ENCODE peak calls at places on chromosomes 5 and 9, in ten cellular contexts. B is HCT116; W is HepG2; L is sigmoid colon; X is left ventricle myocardium inferior; V is CD4-positive, alpha-beta T cell; E is NB4; F is progenitor cell of endocrine pancreas; C is bronchial epithelial cell; Q is breast epithelium. A is an unnamed sample.

GRCh38 chr5:172789687-172790495 is 18.9 kb upstream of the DUSP1 start:
- DNase-seq in X (no peak), F (no peak), E (no peak), Q (no peak), B (no peak), V (no peak), W (no peak), L (peak), C (no peak), A (no peak)

GRCh38 chr5:162372265-162372664 is 304.7 kb downstream of the GABRG2 start:
- DNase-seq in F (no peak), V (no peak), Q (no peak), W (no peak), E (no peak), B (no peak), X (no peak), L (no peak), C (no peak), A (no peak)

GRCh38 chr9:100674419-100675122 is 96.7 kb downstream of the CAVIN4 start:
- DNase-seq in X (no peak), Q (no peak), B (no peak), L (no peak), C (peak), E (no peak), V (no peak), F (no peak), W (no peak), A (no peak)

GRCh38 chr5:82106207-82106606 is 134.4 kb downstream of the ATG10 start:
- DNase-seq in L (no peak), C (peak), X (no peak), B (no peak), F (no peak), W (peak), E (peak), Q (no peak), V (no peak), A (no peak)

GRCh38 chr5:180090769-180091546 is 19.4 kb upstream of the RNF130 start:
- DNase-seq in X (no peak), C (peak), L (no peak), E (peak), W (peak), Q (no peak), B (peak), V (no peak), F (no peak), A (no peak)

GRCh38 chr9:96150324-96151023 is 151.5 kb downstream of the HSD17B3 start:
- DNase-seq in V (no peak), L (peak), W (no peak), B (no peak), C (no peak), E (peak), Q (no peak), X (no peak), F (no peak), A (no peak)

GRCh38 chr5:148898413-148899075 is 72.1 kb downstream of the ADRB2 start:
- DNase-seq in E (no peak), B (no peak), C (no peak), Q (no peak), V (no peak), X (no peak), W (no peak), F (no peak), L (no peak), A (no peak)

GRCh38 chr9:132776268-132776667 is 101.8 kb downstream of the AK8 start:
- DNase-seq in C (no peak), B (no peak), L (no peak), X (no peak), Q (no peak), V (no peak), F (no peak), W (no peak), E (no peak), A (no peak)

GRCh38 chr5:180178516-180179398 is 30.3 kb downstream of the RASGEF1C start:
- DNase-seq in C (no peak), Q (no peak), B (no peak), V (no peak), X (no peak), L (no peak), F (no peak), E (no peak), W (no peak), A (no peak)

GRCh38 chr9:123998970-123999621 is 12.5 kb upstream of the LHX2 start:
- DNase-seq in B (no peak), L (no peak), F (no peak), W (no peak), E (peak), X (no peak), Q (no peak), V (no peak), C (no peak), A (peak)

GRCh38 chr5:124923131-124923530 is 176.7 kb upstream of the ZNF608 start:
- DNase-seq in B (no peak), V (no peak), E (no peak), C (no peak), X (no peak), W (no peak), L (no peak), Q (no peak), F (no peak), A (no peak)

GRCh38 chr5:135443329-135443960 is 3.7 kb downstream of the DCANP1 start:
- DNase-seq in E (no peak), B (no peak), W (no peak), C (no peak), L (peak), X (no peak), F (no peak), V (no peak), Q (no peak), A (no peak)

GRCh38 chr5:155311721-155312120 is 298.2 kb downstream of the KIF4B start:
- DNase-seq in X (no peak), B (no peak), W (no peak), E (no peak), C (no peak), L (no peak), Q (no peak), V (no peak), F (no peak), A (no peak)

GRCh38 chr9:113516840-113517577 is 53.5 kb downstream of the RGS3 start:
- DNase-seq in L (no peak), W (no peak), F (no peak), E (peak), Q (no peak), B (no peak), X (no peak), V (peak), C (no peak), A (peak)

GRCh38 chr5:41083306-41083705 is 12.2 kb upstream of the MROH2B start:
- DNase-seq in F (no peak), E (no peak), V (no peak), C (no peak), X (no peak), B (no peak), L (no peak), W (no peak), Q (no peak), A (no peak)

GRCh38 chr5:139635606-139636206 is 12.4 kb upstream of the CXXC5 start:
- DNase-seq in F (no peak), W (peak), C (peak), L (peak), E (peak), B (no peak), Q (no peak), V (no peak), X (peak), A (no peak)

GRCh38 chr5:36246011-36246410 is 4.3 kb upstream of the NADK2 start:
- DNase-seq in C (no peak), X (no peak), V (no peak), L (no peak), Q (no peak), B (no peak), F (no peak), W (no peak), E (no peak), A (no peak)

GRCh38 chr9:132905726-132906125 is 27.0 kb downstream of the SPACA9 start:
- DNase-seq in B (no peak), E (no peak), L (no peak), X (no peak), W (no peak), F (no peak), Q (no peak), C (no peak), V (no peak), A (no peak)

GRCh38 chr5:103041071-103041676 is 78.8 kb downstream of the GIN1 start:
- DNase-seq in W (peak), X (no peak), C (peak), E (peak), L (no peak), V (no peak), F (no peak), B (peak), Q (no peak), A (peak)

GRCh38 chr5:18220631-18221030 is 586.4 kb downstream of the TAF11L14 start:
- DNase-seq in W (no peak), F (no peak), C (peak), X (no peak), V (no peak), E (no peak), B (no peak), Q (no peak), L (no peak), A (no peak)

GRCh38 chr5:430214-430925 is 12.6 kb upstream of the EXOC3 start:
- DNase-seq in L (peak), E (no peak), F (no peak), C (no peak), W (no peak), V (no peak), B (no peak), X (no peak), Q (no peak), A (no peak)

GRCh38 chr5:96896285-96896711 is 20.0 kb downstream of the ERAP2 start:
- DNase-seq in X (no peak), W (no peak), V (peak), E (no peak), L (no peak), F (no peak), C (no peak), B (no peak), Q (no peak), A (no peak)

GRCh38 chr5:61319388-61320146 is 12.5 kb upstream of the ZSWIM6 start:
- DNase-seq in Q (no peak), W (no peak), L (no peak), B (no peak), F (no peak), C (peak), E (peak), X (no peak), V (no peak), A (peak)

GRCh38 chr5:33223563-33224305 is 217.0 kb upstream of the TARS1 start:
- DNase-seq in C (no peak), Q (no peak), E (no peak), V (no peak), L (no peak), X (no peak), F (no peak), W (no peak), B (no peak), A (no peak)

GRCh38 chr9:28882528-28882927 is 1309.2 kb upstream of the C9orf72 start:
- DNase-seq in B (no peak), V (no peak), W (no peak), F (no peak), X (no peak), E (no peak), C (peak), Q (no peak), L (no peak), A (no peak)

GRCh38 chr5:153952057-153952456 is 86.7 kb downstream of the FAM114A2 start:
- DNase-seq in F (no peak), C (no peak), B (no peak), W (no peak), V (no peak), E (no peak), L (no peak), Q (no peak), X (no peak), A (no peak)
- TF ChIP-seq CTCF in F (no peak), C (no peak), B (no peak), W (no peak), V (no peak), E (no peak), L (no peak), Q (no peak), X (no peak), A (no peak)

DNA sequence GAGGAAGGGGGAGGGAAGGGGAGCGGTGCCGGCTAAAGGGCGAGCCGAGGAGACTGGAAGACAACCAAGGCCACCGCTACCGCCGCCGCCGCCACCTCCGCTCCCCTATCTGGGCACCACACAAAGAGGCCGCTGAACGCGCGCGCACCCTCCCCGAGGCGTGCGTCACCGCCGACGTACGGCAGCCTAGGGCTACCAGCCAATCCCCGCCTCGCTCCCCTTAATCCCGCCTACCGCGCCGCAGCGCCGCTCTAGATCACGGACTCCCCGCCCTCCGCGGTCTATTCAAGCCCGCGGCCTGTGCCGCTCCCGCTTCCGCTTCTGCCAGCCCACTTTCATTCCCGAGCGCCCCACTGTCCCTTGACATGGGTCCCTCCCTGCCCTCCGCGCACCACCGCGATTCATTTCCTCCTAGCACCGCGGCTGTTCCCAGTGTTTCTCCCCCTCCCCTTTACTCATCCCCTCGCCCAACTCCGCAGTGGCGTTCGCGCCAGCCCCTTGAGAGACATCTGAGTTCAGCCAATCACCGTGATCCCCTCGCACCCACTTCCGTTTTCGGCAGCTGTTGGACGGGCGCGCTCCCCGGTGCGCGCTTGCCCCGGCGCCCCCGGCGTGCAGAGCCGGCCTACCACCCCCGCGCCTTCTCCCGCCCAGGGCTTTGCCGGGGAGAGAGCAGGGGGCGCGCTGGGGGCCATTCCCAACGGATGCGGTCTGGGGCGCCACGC is at the start of gene HNRNPA0:
- DNase-seq in X (peak), E (peak), B (peak), C (peak), L (peak), F (peak), V (peak), W (peak), Q (peak), A (peak)
- TF ChIP-seq CTCF in X (peak), E (no peak), B (no peak), C (no peak), L (no peak), F (no peak), V (no peak), W (no peak), Q (peak), A (no peak)

DNA sequence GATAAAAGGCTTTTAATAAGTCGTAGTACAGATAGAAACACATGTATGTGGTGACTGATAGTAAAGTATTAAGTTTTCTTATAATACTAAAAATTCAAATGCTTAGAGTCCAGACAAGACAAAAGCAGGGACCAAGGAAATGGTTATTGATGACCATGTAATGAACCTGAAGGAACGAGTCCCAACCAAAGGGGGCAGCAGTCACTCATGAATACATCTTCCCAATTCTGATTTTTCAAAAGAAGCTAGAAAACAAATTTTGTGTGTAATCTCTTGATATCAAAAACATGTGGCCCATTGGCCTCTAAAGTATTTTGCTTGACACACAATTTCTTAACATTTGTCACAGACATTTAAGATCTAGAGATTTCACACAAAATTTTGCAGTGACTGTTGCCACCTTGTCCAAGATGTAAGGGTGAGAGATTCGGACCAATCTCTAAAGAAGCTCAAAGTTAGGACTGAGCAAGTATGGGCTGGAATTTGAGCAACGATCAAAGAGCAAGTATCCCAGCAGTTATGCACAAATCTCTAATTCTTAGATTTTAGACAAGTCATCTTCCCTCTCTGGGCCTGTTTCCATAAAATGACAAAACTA is 66.8 kb downstream of the ARL15 start:
- DNase-seq in B (peak), Q (no peak), V (peak), W (peak), X (no peak), C (peak), F (peak), L (no peak), E (peak), A (peak)
- TF ChIP-seq CTCF in B (peak), Q (peak), V (peak), W (peak), X (peak), C (peak), F (peak), L (peak), E (peak), A (peak)

GRCh38 chr5:14852779-14853178 is 18.8 kb downstream of the ANKH start:
- DNase-seq in Q (no peak), X (no peak), V (no peak), L (no peak), B (no peak), C (no peak), F (no peak), E (no peak), W (no peak), A (no peak)

GRCh38 chr5:14851999-14852526 is 19.5 kb downstream of the ANKH start:
- DNase-seq in Q (no peak), C (no peak), B (no peak), E (no peak), L (no peak), X (no peak), W (no peak), V (no peak), F (no peak), A (no peak)

GRCh38 chr5:14851597-14851996 is 20.0 kb downstream of the ANKH start:
- DNase-seq in V (no peak), Q (no peak), F (no peak), B (no peak), C (no peak), X (no peak), L (no peak), W (no peak), E (no peak), A (no peak)

GRCh38 chr5:14853685-14854084 is 17.9 kb downstream of the ANKH start:
- DNase-seq in X (no peak), W (no peak), Q (no peak), B (no peak), L (no peak), C (no peak), F (no peak), E (no peak), V (no peak), A (no peak)

GRCh38 chr5:14854806-14855205 is 16.8 kb downstream of the ANKH start:
- DNase-seq in Q (no peak), X (no peak), C (no peak), V (no peak), B (no peak), E (no peak), F (no peak), W (no peak), L (no peak), A (no peak)
- TF ChIP-seq CTCF in Q (no peak), X (no peak), C (no peak), V (no peak), B (no peak), E (no peak), F (no peak), W (no peak), L (no peak), A (no peak)

DNA sequence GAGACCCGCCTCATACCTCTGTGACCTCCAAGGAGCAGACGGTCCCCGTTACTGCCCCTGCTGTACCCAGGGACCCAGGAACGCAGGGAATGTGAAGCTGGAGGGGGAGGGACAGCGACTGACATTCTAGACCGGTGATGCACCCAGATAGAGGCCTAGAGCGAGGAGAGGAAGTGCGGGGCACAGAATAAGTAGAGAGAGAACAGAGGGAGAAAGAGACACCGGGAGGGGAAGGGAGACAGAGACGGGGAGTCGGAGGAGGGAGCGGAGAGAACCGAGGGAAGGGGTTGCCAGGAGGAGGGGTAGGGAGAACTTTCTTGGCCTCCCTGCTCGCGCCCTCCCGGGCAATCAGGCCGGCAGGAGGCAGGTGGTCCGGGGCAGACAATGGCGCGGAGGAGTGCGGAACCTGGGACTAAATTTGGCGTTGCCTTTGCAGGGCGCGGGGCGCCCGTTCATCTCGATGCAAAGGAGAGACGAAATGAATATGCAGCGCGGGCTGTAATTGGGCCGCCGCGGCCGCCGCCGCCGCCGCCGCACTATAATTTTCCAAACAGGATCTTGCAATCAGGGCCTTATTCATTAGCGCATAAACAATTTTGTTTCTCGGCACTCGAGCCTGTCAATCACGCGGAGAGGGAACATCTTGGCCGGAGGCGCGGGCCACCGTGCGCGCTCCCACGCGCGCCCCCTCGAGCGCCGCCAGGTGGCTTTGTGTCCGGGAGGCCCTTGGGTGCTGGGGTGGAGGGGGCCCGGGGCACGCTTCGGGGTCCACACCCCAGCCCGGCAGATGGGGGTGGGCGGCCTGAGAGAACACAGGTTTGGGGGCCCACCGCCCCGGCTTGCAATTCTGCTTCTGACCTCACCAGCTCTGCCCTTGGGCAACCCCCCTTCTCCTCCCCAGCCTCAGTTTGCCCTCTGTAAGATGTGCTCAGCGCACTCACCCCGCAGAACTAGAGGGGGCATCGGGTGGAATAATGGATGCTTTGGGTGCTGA is 32.9 kb downstream of the NDUFA8 start:
- DNase-seq in L (peak), V (no peak), B (no peak), W (peak), F (no peak), Q (no peak), E (no peak), C (no peak), X (no peak), A (peak)
- TF ChIP-seq CTCF in L (peak), V (no peak), B (no peak), W (no peak), F (peak), Q (no peak), E (no peak), C (no peak), X (no peak), A (no peak)

DNA sequence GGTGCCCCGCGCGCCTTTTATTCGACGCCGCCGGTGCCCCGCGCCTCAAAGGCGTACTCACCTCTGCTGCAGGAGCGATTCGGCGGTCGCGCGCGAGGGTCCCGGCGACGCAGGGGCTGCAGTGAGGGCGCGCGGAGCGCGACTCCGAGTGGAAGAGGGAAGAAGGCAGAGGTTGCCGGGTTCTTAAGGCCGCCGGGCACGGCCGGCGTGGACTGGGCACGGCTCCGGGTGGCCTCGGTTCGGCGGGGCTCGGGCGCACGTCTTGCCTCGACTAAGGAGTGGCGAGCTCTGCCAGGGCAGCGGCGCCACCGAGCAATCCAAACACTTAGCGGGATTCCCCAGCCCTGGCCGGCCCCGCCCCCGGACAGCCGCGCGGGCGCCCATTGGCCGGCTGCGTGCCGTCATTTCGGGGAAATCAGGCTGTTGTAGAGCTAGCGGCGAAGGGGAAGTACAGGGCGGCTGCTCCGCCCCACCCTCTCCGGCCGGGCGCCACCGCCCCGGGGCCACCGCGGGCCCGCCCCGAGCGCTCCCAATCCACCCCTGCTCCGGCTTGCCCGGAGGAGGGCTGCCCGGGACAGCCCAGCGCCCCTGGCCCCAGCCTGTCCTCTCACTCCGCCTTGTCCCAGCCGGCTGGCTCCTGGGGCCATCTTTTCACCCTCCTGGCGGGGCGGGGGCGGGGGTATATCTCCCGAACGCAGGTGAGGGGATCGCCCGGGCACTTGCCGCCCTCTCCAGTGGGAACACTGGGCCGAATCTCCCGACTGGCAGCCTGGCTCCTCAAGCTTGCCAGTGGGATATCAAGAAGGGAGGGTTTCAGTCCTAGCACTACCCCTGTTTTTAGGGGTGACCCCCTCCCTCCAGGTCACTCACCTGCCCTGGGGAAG is at the start of gene IRF1:
- DNase-seq in L (peak), Q (peak), V (peak), E (peak), F (peak), X (peak), W (peak), B (peak), C (peak), A (peak)
- TF ChIP-seq CTCF in L (no peak), Q (peak), V (no peak), E (no peak), F (no peak), X (peak), W (peak), B (no peak), C (peak), A (no peak)